ENCODE peak calls at places on chromosomes 5 and 9, in nine cellular contexts. X is activated T-helper 1 cell treated with Interleukin-2 at 50 U/mL for 16 hours; D is mammary epithelial cell; K is upper lobe of right lung; S is EL; Q is iris pigment epithelial cell; V is neural progenitor cell; N is CD4-positive, alpha-beta T cell; L is stimulated activated CD8-positive, alpha-beta memory T cell treated with anti-CD3 and anti-CD28 coated beads, Interleukin-15, amount 100 ng/mL, for 4 hours. U is an unnamed sample.

GRCh38 chr5:54470191-54470590 is 14.7 kb downstream of the HSPB3 start:
- DNase-seq in N (no peak), L (no peak), V (no peak), D (no peak), Q (peak; percentile 69), S (peak; percentile 61), X (no peak), K (no peak), U (no peak)

GRCh38 chr9:23542927-23543326 is 283.1 kb downstream of the ELAVL2 start:
- DNase-seq in Q (no peak), X (no peak), K (no peak), S (no peak), V (no peak), D (no peak), N (no peak), L (no peak), U (no peak)

GRCh38 chr9:72292874-72293607 is 72.0 kb downstream of the ZFAND5 start:
- DNase-seq in L (no peak), V (no peak), N (no peak), D (peak; percentile 30), S (peak; percentile 66), K (no peak), Q (peak; percentile 93), X (no peak), U (peak; percentile 53)

GRCh38 chr9:112751059-112751795 is 667 bp downstream of the SNX30 start:
- DNase-seq in K (peak; percentile 83), N (peak; percentile 20), S (peak; percentile 81), X (peak; percentile 20), D (peak; percentile 72), L (no peak), V (peak; percentile 83), Q (peak; percentile 86), U (peak; percentile 32)

GRCh38 chr5:144460608-144461007 is 289.9 kb downstream of the KCTD16 start:
- DNase-seq in X (no peak), V (no peak), Q (no peak), L (no peak), K (no peak), D (no peak), N (no peak), S (peak; percentile 11), U (no peak)

GRCh38 chr5:179256229-179257189 is 88.8 kb downstream of the ADAMTS2 start:
- DNase-seq in K (peak; percentile 56), D (no peak), S (no peak), L (no peak), N (no peak), X (no peak), Q (no peak), V (no peak), U (no peak)

GRCh38 chr5:72070519-72070918 is 36.8 kb upstream of the MAP1B start:
- DNase-seq in L (no peak), Q (no peak), X (no peak), D (no peak), N (no peak), S (no peak), V (no peak), K (no peak), U (no peak)

GRCh38 chr5:93790401-93790800 is 49.0 kb upstream of the POU5F2 start:
- DNase-seq in K (no peak), S (no peak), V (no peak), D (peak; percentile 66), X (no peak), Q (peak; percentile 86), N (no peak), L (no peak), U (no peak)

GRCh38 chr9:88973281-88974045 is 17.8 kb upstream of the S1PR3 start:
- DNase-seq in X (no peak), Q (no peak), L (no peak), N (no peak), K (no peak), D (no peak), V (peak; percentile 26), S (no peak), U (no peak)

GRCh38 chr9:113622600-113623400 is 159.3 kb downstream of the RGS3 start:
- DNase-seq in D (peak; percentile 90), S (peak; percentile 92), X (no peak), V (no peak), K (peak; percentile 49), N (no peak), L (no peak), Q (peak; percentile 86), U (peak; percentile 83)

GRCh38 chr5:53027913-53028312 is 38.8 kb downstream of the ITGA2 start:
- DNase-seq in Q (peak; percentile 82), K (no peak), V (no peak), S (peak; percentile 81), X (no peak), N (no peak), L (no peak), D (peak; percentile 92), U (no peak)

GRCh38 chr9:118786877-118787276 is 582.4 kb downstream of the BRINP1 start:
- DNase-seq in X (no peak), N (no peak), D (no peak), Q (no peak), K (no peak), L (no peak), V (no peak), S (no peak), U (no peak)

GRCh38 chr9:72557549-72557948 is 36.1 kb downstream of the TMC1 start:
- DNase-seq in V (no peak), D (peak; percentile 97), K (no peak), N (no peak), X (no peak), L (peak; percentile 52), Q (peak; percentile 95), S (peak; percentile 98), U (peak; percentile 43)

GRCh38 chr5:1056611-1057484 is 48.2 kb downstream of the NKD2 start:
- DNase-seq in D (no peak), X (no peak), S (no peak), K (no peak), N (no peak), L (no peak), V (no peak), Q (no peak), U (no peak)

U was measured in Calu3.